ENCODE peak calls at places on chromosomes 13 and 19, in nine cellular contexts. One of them, this sample, is unnamed.

GRCh38 chr19:28217064-28217463 is 995.9 kb downstream of the UQCRFS1 start:
- DNase-seq in GM23338: peak
- DNase-seq in fibroblast of lung: no peak
- DNase-seq in GM23248: no peak
- DNase-seq in SK-N-MC: no peak
- DNase-seq in keratinocyte: no peak
- DNase-seq in DND-41: no peak
- DNase-seq in neural progenitor cell: peak
- DNase-seq in PC-3: no peak
- DNase-seq in this sample: no peak

GRCh38 chr13:52127783-52128702 is 830 bp downstream of the NEK5 start:
- DNase-seq in GM23338: peak
- DNase-seq in fibroblast of lung: peak
- DNase-seq in GM23248: peak
- DNase-seq in SK-N-MC: peak
- DNase-seq in keratinocyte: no peak
- DNase-seq in DND-41: peak
- DNase-seq in neural progenitor cell: peak
- DNase-seq in PC-3: peak
- DNase-seq in this sample: peak

GRCh38 chr13:85700909-85701308 is 98.3 kb downstream of the SLITRK6 start:
- DNase-seq in GM23338: no peak
- DNase-seq in fibroblast of lung: peak
- DNase-seq in GM23248: no peak
- DNase-seq in SK-N-MC: no peak
- DNase-seq in keratinocyte: no peak
- DNase-seq in DND-41: no peak
- DNase-seq in neural progenitor cell: no peak
- DNase-seq in PC-3: peak
- DNase-seq in this sample: no peak

GRCh38 chr13:73059460-73060250 is 850 bp downstream of the KLF5 start:
- DNase-seq in GM23338: peak
- DNase-seq in fibroblast of lung: peak
- DNase-seq in GM23248: peak
- DNase-seq in SK-N-MC: no peak
- DNase-seq in keratinocyte: no peak
- DNase-seq in DND-41: peak
- DNase-seq in neural progenitor cell: peak
- DNase-seq in PC-3: peak
- DNase-seq in this sample: peak

GRCh38 chr13:32164622-32165268 is 133.2 kb downstream of the FRY start:
- DNase-seq in GM23338: peak
- DNase-seq in fibroblast of lung: peak
- DNase-seq in GM23248: peak
- DNase-seq in SK-N-MC: peak
- DNase-seq in keratinocyte: no peak
- DNase-seq in DND-41: peak
- DNase-seq in neural progenitor cell: peak
- DNase-seq in PC-3: peak
- DNase-seq in this sample: peak

GRCh38 chr19:29662278-29662603 is 3.0 kb upstream of the PLEKHF1 start:
- DNase-seq in GM23338: no peak
- DNase-seq in fibroblast of lung: no peak
- DNase-seq in GM23248: no peak
- DNase-seq in SK-N-MC: no peak
- DNase-seq in keratinocyte: no peak
- DNase-seq in DND-41: no peak
- DNase-seq in neural progenitor cell: no peak
- DNase-seq in PC-3: no peak
- DNase-seq in this sample: no peak

GRCh38 chr13:100130930-100131511 is 42.1 kb downstream of the PCCA start:
- DNase-seq in GM23338: no peak
- DNase-seq in fibroblast of lung: no peak
- DNase-seq in GM23248: peak
- DNase-seq in SK-N-MC: no peak
- DNase-seq in keratinocyte: no peak
- DNase-seq in DND-41: no peak
- DNase-seq in neural progenitor cell: no peak
- DNase-seq in PC-3: no peak
- DNase-seq in this sample: no peak

GRCh38 chr13:25783480-25784081 is 268.2 kb downstream of the SHISA2 start:
- DNase-seq in GM23338: no peak
- DNase-seq in fibroblast of lung: no peak
- DNase-seq in GM23248: no peak
- DNase-seq in SK-N-MC: no peak
- DNase-seq in keratinocyte: no peak
- DNase-seq in DND-41: no peak
- DNase-seq in neural progenitor cell: no peak
- DNase-seq in PC-3: no peak
- DNase-seq in this sample: no peak

GRCh38 chr19:54114340-54114826 is 1.1 kb downstream of the TFPT start:
- DNase-seq in GM23338: peak
- DNase-seq in fibroblast of lung: peak
- DNase-seq in GM23248: peak
- DNase-seq in SK-N-MC: no peak
- DNase-seq in keratinocyte: no peak
- DNase-seq in DND-41: peak
- DNase-seq in neural progenitor cell: peak
- DNase-seq in PC-3: peak
- DNase-seq in this sample: peak

GRCh38 chr19:2027361-2027760 is 11.8 kb upstream of the BTBD2 start:
- DNase-seq in GM23338: no peak
- DNase-seq in fibroblast of lung: peak
- DNase-seq in GM23248: peak
- DNase-seq in SK-N-MC: no peak
- DNase-seq in keratinocyte: no peak
- DNase-seq in DND-41: no peak
- DNase-seq in neural progenitor cell: no peak
- DNase-seq in PC-3: peak
- DNase-seq in this sample: no peak

DNA sequence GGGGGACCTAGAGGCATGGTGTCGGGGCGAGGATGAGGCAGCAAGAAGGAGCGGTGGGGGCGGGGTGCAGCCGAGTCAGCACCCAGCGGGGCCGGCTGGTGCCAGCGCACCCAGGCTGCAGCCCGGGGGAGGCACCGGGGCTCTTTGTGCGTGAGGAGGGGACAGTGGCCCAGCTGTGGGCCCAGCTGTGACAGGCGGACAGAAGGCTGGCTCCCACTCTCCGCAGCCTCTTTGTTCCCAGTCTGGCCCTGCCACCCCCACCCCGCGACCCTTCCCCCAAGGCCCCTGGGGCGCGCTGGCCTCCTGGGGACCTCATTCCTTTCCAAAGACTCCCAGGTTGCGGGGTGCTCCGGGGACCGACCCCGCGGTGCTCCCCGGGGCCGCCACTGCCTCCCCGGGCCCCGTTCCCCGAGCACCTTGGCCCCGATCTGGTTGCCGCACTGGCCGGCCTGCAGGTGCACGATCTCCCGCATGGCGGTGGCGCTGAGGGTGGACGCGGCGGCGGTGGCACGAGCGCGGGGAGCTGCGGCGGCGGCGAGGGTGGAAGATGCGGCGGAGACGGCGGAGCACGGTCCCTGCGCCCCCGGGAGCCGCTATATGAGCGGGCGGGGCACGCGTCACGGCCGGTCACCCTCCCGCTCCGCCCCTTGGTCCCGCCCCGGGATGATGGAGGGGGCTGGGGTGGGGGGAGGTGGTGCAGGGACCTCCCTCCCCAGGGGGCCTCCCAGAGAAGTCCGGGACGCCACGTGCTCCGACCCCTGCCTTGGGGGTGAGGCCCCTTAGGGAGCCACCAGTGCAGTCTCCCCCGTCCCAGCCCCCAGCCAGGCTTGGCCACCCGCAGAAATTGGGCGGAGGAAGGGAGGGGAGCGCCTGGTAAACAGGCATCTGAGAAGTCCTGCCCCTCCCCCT is at the start of gene TUBB4A:
- DNase-seq in GM23338: peak
- DNase-seq in fibroblast of lung: no peak
- DNase-seq in GM23248: no peak
- DNase-seq in SK-N-MC: no peak
- DNase-seq in keratinocyte: no peak
- DNase-seq in DND-41: peak
- DNase-seq in neural progenitor cell: peak
- DNase-seq in PC-3: peak
- DNase-seq in this sample: peak
- TF ChIP-seq EZH2 in GM23338: no peak
- TF ChIP-seq EZH2 in fibroblast of lung: no peak
- TF ChIP-seq EZH2 in GM23248: no peak
- TF ChIP-seq EZH2 in SK-N-MC: no peak
- TF ChIP-seq EZH2 in keratinocyte: no peak
- TF ChIP-seq EZH2 in DND-41: no peak
- TF ChIP-seq EZH2 in neural progenitor cell: peak
- TF ChIP-seq EZH2 in PC-3: no peak
- TF ChIP-seq EZH2 in this sample: no peak

DNA sequence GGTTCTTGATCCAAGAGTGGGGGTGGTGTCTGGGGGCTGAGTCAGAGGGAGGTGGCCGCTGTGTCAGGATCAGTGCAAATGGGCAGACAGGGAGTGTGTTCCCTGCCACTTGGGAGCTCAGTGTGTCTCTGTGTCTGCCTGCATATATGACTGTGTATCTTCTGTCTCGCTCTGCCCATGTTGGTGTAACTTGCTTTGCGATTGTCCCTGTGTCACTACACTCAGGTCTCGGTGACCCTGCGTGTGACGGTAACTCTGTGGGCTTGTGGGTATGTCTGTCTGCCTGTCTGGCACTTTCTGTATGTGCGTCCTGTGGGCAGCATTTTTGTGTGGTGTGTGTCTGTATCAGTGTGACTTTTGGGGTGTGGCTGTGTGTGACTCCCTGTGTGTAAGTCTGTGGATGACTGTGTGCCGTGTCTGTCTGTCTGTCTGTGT is 8.2 kb upstream of the ERFL start:
- DNase-seq in GM23338: no peak
- DNase-seq in fibroblast of lung: no peak
- DNase-seq in GM23248: peak
- DNase-seq in SK-N-MC: no peak
- DNase-seq in keratinocyte: peak
- DNase-seq in DND-41: no peak
- DNase-seq in neural progenitor cell: no peak
- DNase-seq in PC-3: peak
- DNase-seq in this sample: no peak
- TF ChIP-seq EZH2 in GM23338: no peak
- TF ChIP-seq EZH2 in fibroblast of lung: peak
- TF ChIP-seq EZH2 in GM23248: no peak
- TF ChIP-seq EZH2 in SK-N-MC: no peak
- TF ChIP-seq EZH2 in keratinocyte: peak
- TF ChIP-seq EZH2 in DND-41: no peak
- TF ChIP-seq EZH2 in neural progenitor cell: no peak
- TF ChIP-seq EZH2 in PC-3: no peak
- TF ChIP-seq EZH2 in this sample: no peak

GRCh38 chr19:49423985-49424303 is 703 bp upstream of the PTH2 start:
- DNase-seq in GM23338: no peak
- DNase-seq in fibroblast of lung: no peak
- DNase-seq in GM23248: no peak
- DNase-seq in SK-N-MC: no peak
- DNase-seq in keratinocyte: no peak
- DNase-seq in DND-41: peak
- DNase-seq in neural progenitor cell: no peak
- DNase-seq in PC-3: no peak
- DNase-seq in this sample: no peak

GRCh38 chr19:49425178-49425577 is at the start of gene GFY:
- DNase-seq in GM23338: no peak
- DNase-seq in fibroblast of lung: no peak
- DNase-seq in GM23248: no peak
- DNase-seq in SK-N-MC: no peak
- DNase-seq in keratinocyte: no peak
- DNase-seq in DND-41: no peak
- DNase-seq in neural progenitor cell: no peak
- DNase-seq in PC-3: no peak
- DNase-seq in this sample: no peak

GRCh38 chr19:49421878-49422202 is 1.4 kb downstream of the PTH2 start:
- DNase-seq in GM23338: no peak
- DNase-seq in fibroblast of lung: no peak
- DNase-seq in GM23248: no peak
- DNase-seq in SK-N-MC: no peak
- DNase-seq in keratinocyte: no peak
- DNase-seq in DND-41: no peak
- DNase-seq in neural progenitor cell: no peak
- DNase-seq in PC-3: no peak
- DNase-seq in this sample: no peak

GRCh38 chr19:49422407-49423277 is 599 bp downstream of the PTH2 start:
- DNase-seq in GM23338: peak
- DNase-seq in fibroblast of lung: peak
- DNase-seq in GM23248: peak
- DNase-seq in SK-N-MC: no peak
- DNase-seq in keratinocyte: no peak
- DNase-seq in DND-41: no peak
- DNase-seq in neural progenitor cell: peak
- DNase-seq in PC-3: no peak
- DNase-seq in this sample: peak

GRCh38 chr19:49423278-49423984 is at the start of gene PTH2:
- DNase-seq in GM23338: no peak
- DNase-seq in fibroblast of lung: no peak
- DNase-seq in GM23248: no peak
- DNase-seq in SK-N-MC: no peak
- DNase-seq in keratinocyte: no peak
- DNase-seq in DND-41: no peak
- DNase-seq in neural progenitor cell: no peak
- DNase-seq in PC-3: no peak
- DNase-seq in this sample: no peak
- TF ChIP-seq EZH2 in GM23338: no peak
- TF ChIP-seq EZH2 in fibroblast of lung: no peak
- TF ChIP-seq EZH2 in GM23248: no peak
- TF ChIP-seq EZH2 in SK-N-MC: no peak
- TF ChIP-seq EZH2 in keratinocyte: no peak
- TF ChIP-seq EZH2 in DND-41: no peak
- TF ChIP-seq EZH2 in neural progenitor cell: peak
- TF ChIP-seq EZH2 in PC-3: peak
- TF ChIP-seq EZH2 in this sample: peak

GRCh38 chr19:35534803-35535480 is 1.7 kb downstream of the GAPDHS start:
- DNase-seq in GM23338: peak
- DNase-seq in fibroblast of lung: no peak
- DNase-seq in GM23248: no peak
- DNase-seq in SK-N-MC: no peak
- DNase-seq in keratinocyte: no peak
- DNase-seq in DND-41: no peak
- DNase-seq in neural progenitor cell: no peak
- DNase-seq in PC-3: no peak
- DNase-seq in this sample: no peak

GRCh38 chr19:35531291-35531690 is 2.0 kb upstream of the GAPDHS start:
- DNase-seq in GM23338: no peak
- DNase-seq in fibroblast of lung: no peak
- DNase-seq in GM23248: no peak
- DNase-seq in SK-N-MC: no peak
- DNase-seq in keratinocyte: no peak
- DNase-seq in DND-41: no peak
- DNase-seq in neural progenitor cell: peak
- DNase-seq in PC-3: peak
- DNase-seq in this sample: no peak

GRCh38 chr19:35529241-35530218 is 1.4 kb upstream of the SBSN start:
- DNase-seq in GM23338: no peak
- DNase-seq in fibroblast of lung: no peak
- DNase-seq in GM23248: no peak
- DNase-seq in SK-N-MC: no peak
- DNase-seq in keratinocyte: no peak
- DNase-seq in DND-41: no peak
- DNase-seq in neural progenitor cell: no peak
- DNase-seq in PC-3: no peak
- DNase-seq in this sample: no peak

GRCh38 chr19:35533201-35533821 is at the start of gene GAPDHS:
- DNase-seq in GM23338: peak
- DNase-seq in fibroblast of lung: no peak
- DNase-seq in GM23248: peak
- DNase-seq in SK-N-MC: no peak
- DNase-seq in keratinocyte: no peak
- DNase-seq in DND-41: no peak
- DNase-seq in neural progenitor cell: no peak
- DNase-seq in PC-3: no peak
- DNase-seq in this sample: no peak

GRCh38 chr19:35533822-35534521 is 716 bp downstream of the GAPDHS start:
- DNase-seq in GM23338: peak
- DNase-seq in fibroblast of lung: peak
- DNase-seq in GM23248: peak
- DNase-seq in SK-N-MC: no peak
- DNase-seq in keratinocyte: no peak
- DNase-seq in DND-41: no peak
- DNase-seq in neural progenitor cell: peak
- DNase-seq in PC-3: no peak
- DNase-seq in this sample: no peak
- TF ChIP-seq EZH2 in GM23338: no peak
- TF ChIP-seq EZH2 in fibroblast of lung: no peak
- TF ChIP-seq EZH2 in GM23248: no peak
- TF ChIP-seq EZH2 in SK-N-MC: no peak
- TF ChIP-seq EZH2 in keratinocyte: peak
- TF ChIP-seq EZH2 in DND-41: no peak
- TF ChIP-seq EZH2 in neural progenitor cell: no peak
- TF ChIP-seq EZH2 in PC-3: no peak
- TF ChIP-seq EZH2 in this sample: no peak

This sample was measured in A673.